ENCODE peak calls at places on chromosome 20, in five cellular contexts. T is choroid plexus epithelial cell, Z is mammary epithelial cell, V is SK-N-SH, B is uterus. J is an unnamed sample.

GRCh38 chr20:40481337-40481736 is 207.7 kb downstream of the MAFB start:
- DNase-seq in T (peak), Z (no peak), V (no peak), B (no peak), J (no peak)

GRCh38 chr20:227439-228105 is 514 bp downstream of the DEFB129 start:
- DNase-seq in T (no peak), Z (no peak), V (no peak), B (no peak), J (no peak)

GRCh38 chr20:49483706-49484101 is 1.2 kb upstream of the KCNB1 start:
- DNase-seq in T (no peak), Z (no peak), V (peak), B (no peak), J (no peak)

GRCh38 chr20:49956689-49957443 is 20.7 kb downstream of the RNF114 start:
- DNase-seq in T (no peak), Z (no peak), V (no peak), B (no peak), J (no peak)

GRCh38 chr20:15236812-15237211 is 899.4 kb upstream of the FLRT3 start:
- DNase-seq in T (peak), Z (peak), V (peak), B (no peak), J (no peak)

GRCh38 chr20:64003970-64004725 is 23.2 kb downstream of the PRPF6 start:
- DNase-seq in T (no peak), Z (no peak), V (no peak), B (no peak), J (no peak)

GRCh38 chr20:36703530-36703929 is 42.4 kb downstream of the NDRG3 start:
- DNase-seq in T (no peak), Z (no peak), V (no peak), B (no peak), J (no peak)

GRCh38 chr20:54468082-54468481 is 7.3 kb upstream of the DOK5 start:
- DNase-seq in T (no peak), Z (no peak), V (no peak), B (no peak), J (no peak)

GRCh38 chr20:13821876-13822275 is 37.0 kb downstream of the NDUFAF5 start:
- DNase-seq in T (peak), Z (peak), V (no peak), B (no peak), J (no peak)

GRCh38 chr20:18443841-18444240 is 23.0 kb downstream of the DZANK1 start:
- DNase-seq in T (peak), Z (no peak), V (peak), B (no peak), J (no peak)

GRCh38 chr20:409697-410559 is 1.8 kb downstream of the RBCK1 start:
- DNase-seq in T (no peak), Z (no peak), V (no peak), B (no peak), J (no peak)

GRCh38 chr20:50338479-50339195 is 148.0 kb downstream of the CEBPB start:
- DNase-seq in T (peak), Z (no peak), V (no peak), B (no peak), J (no peak)

GRCh38 chr20:34475979-34476736 is 40.1 kb upstream of the DYNLRB1 start:
- DNase-seq in T (peak), Z (no peak), V (peak), B (peak), J (peak)

GRCh38 chr20:57080796-57081195 is 185.6 kb downstream of the BMP7 start:
- DNase-seq in T (peak), Z (peak), V (no peak), B (no peak), J (no peak)

GRCh38 chr20:39607124-39607523 is 645.0 kb downstream of the DHX35 start:
- DNase-seq in T (peak), Z (peak), V (no peak), B (no peak), J (no peak)

GRCh38 chr20:51884561-51884960 is 82.2 kb upstream of the SALL4 start:
- DNase-seq in T (peak), Z (no peak), V (no peak), B (no peak), J (no peak)

GRCh38 chr20:20365593-20365992 is 2.3 kb upstream of the INSM1 start:
- DNase-seq in T (no peak), Z (no peak), V (no peak), B (no peak), J (no peak)

GRCh38 chr20:20366551-20366895 is 1.4 kb upstream of the INSM1 start:
- DNase-seq in T (no peak), Z (no peak), V (peak), B (no peak), J (no peak)

GRCh38 chr20:20364016-20364746 is 3.7 kb upstream of the INSM1 start:
- DNase-seq in T (no peak), Z (no peak), V (peak), B (no peak), J (no peak)

GRCh38 chr20:20363449-20364015 is 4.4 kb upstream of the INSM1 start:
- DNase-seq in T (no peak), Z (no peak), V (no peak), B (no peak), J (no peak)

GRCh38 chr20:20364747-20365558 is 3.0 kb upstream of the INSM1 start:
- DNase-seq in T (no peak), Z (no peak), V (no peak), B (no peak), J (no peak)
- H3K4me3 ChIP-seq in T (no peak), Z (no peak), V (no peak), B (no peak), J (no peak)

GRCh38 chr20:59932616-59933295 is 681 bp downstream of the SYCP2 start:
- DNase-seq in T (no peak), Z (no peak), V (peak), B (peak), J (peak)
- H3K4me3 ChIP-seq in T (no peak), Z (no peak), V (peak), B (no peak), J (peak)

GRCh38 chr20:46020515-46020914 is 8.5 kb upstream of the SLC12A5 start:
- DNase-seq in T (no peak), Z (no peak), V (no peak), B (no peak), J (no peak)

GRCh38 chr20:46021361-46022359 is 7.4 kb upstream of the SLC12A5 start:
- DNase-seq in T (no peak), Z (no peak), V (peak), B (no peak), J (no peak)

GRCh38 chr20:46014517-46015396 is 6.0 kb downstream of the MMP9 start:
- DNase-seq in T (no peak), Z (no peak), V (no peak), B (no peak), J (no peak)

GRCh38 chr20:46017272-46017671 is 8.6 kb downstream of the MMP9 start:
- DNase-seq in T (no peak), Z (no peak), V (no peak), B (no peak), J (no peak)

GRCh38 chr20:46018611-46019010 is 9.9 kb downstream of the MMP9 start:
- DNase-seq in T (no peak), Z (no peak), V (no peak), B (no peak), J (no peak)
- H3K4me3 ChIP-seq in T (no peak), Z (no peak), V (no peak), B (no peak), J (no peak)

DNA sequence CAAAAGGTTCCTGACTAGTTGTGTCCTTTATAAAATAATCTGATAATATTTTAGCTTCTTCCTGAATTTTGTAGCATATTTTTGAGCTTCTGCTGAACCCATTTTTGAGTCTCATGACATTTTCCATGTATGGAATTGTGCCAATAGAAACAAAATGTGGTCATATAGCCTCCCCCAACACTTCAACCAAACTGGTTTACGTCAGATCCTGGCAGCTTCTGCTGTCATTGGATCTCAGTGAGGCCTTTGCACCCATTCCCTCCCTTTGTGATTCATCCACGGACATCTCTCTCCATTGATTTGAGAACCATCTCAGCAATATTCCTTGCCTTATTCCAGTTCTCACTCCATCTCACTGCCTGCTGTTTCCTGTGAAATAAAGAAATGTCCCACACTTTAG is 166.0 kb upstream of the PROKR2 start:
- DNase-seq in T (peak), Z (no peak), V (no peak), B (no peak), J (peak)
- H3K4me3 ChIP-seq in T (no peak), Z (no peak), V (no peak), B (no peak), J (no peak)

DNA sequence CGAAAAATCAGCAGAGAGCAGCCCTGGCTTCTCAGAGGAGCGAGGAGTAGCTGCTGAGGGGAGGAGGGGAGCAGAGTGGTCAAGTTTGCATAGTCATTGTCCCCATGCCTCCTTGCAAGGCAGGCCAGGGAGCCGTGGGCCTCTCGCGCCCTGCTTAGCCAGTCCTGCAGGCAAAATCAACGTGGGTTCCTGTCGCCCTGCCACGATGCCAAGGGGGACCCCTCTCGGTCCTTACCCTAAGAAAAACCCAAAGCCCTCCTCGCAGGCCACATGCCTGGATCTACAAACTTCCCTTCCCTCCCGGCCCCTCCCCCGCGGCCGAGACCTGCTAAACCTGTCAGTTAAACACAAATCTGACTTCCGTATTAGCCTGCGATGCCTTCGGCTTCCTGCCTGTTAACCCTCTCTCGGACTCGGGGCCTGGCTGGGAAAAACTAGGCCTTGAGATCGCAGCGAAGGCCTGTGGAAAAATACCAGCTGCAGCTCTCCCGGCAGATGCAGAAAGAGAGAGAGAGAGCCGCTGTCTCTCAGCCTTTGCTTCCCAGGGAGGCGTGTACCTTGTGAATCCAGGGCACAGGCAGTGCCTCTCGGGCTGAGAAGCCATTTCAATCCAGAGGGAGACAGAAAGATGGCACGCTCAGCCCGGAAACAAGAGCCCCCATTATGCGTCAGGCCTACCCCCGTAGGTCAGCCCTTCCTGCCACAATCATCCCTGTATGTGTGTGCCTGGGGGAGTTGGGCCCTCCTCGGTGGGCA is 975 bp upstream of the ZMYND8 start:
- DNase-seq in T (peak), Z (peak), V (peak), B (peak), J (peak)
- H3K4me3 ChIP-seq in T (peak), Z (no peak), V (no peak), B (no peak), J (peak)

GRCh38 chr20:37901667-37902503 is 1.0 kb upstream of the VSTM2L start:
- DNase-seq in T (peak), Z (peak), V (peak), B (peak), J (peak)

GRCh38 chr20:37902504-37903313 is at the start of gene VSTM2L:
- DNase-seq in T (peak), Z (peak), V (peak), B (no peak), J (no peak)

GRCh38 chr20:37904008-37904675 is 1.2 kb downstream of the VSTM2L start:
- DNase-seq in T (no peak), Z (no peak), V (no peak), B (no peak), J (no peak)

GRCh38 chr20:37904845-37905244 is 1.9 kb downstream of the VSTM2L start:
- DNase-seq in T (no peak), Z (no peak), V (no peak), B (no peak), J (no peak)

DNA sequence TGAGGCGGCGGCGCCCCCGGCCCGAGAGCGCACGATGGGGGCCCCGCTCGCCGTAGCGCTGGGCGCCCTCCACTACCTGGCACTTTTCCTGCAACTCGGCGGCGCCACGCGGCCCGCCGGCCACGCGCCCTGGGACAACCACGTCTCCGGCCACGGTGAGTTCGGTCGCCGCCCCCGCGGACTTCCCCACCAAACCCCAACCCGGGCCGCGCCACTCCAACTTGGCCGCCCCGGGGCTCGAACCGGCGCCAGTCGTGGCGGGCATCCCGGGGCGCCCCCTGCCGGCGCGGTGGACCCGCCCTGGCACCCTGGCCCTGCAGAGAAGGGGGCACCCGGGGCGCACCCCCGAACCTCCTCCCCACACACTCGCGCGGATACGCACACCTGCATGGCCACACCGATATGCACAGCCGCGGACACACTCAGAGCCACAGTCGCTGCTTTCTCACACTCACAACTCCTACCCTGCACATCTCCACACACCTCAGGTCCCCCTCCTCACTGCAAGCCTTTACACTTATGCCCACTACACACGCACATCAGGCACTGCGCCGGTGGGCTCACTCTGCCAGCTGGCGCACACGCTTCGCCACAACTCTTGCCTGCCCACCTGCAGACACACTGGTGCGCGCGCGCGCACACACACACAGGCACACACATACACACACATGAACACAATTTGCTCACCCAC is 535 bp downstream of the VSTM2L start:
- DNase-seq in T (no peak), Z (no peak), V (peak), B (no peak), J (no peak)
- H3K4me3 ChIP-seq in T (peak), Z (peak), V (peak), B (no peak), J (peak)

GRCh38 chr20:6651016-6651415 is 116.5 kb upstream of the BMP2 start:
- DNase-seq in T (peak), Z (peak), V (no peak), B (peak), J (peak)

GRCh38 chr20:6651561-6651960 is 115.9 kb upstream of the BMP2 start:
- DNase-seq in T (no peak), Z (no peak), V (no peak), B (no peak), J (no peak)

GRCh38 chr20:6657111-6657510 is 110.4 kb upstream of the BMP2 start:
- DNase-seq in T (no peak), Z (no peak), V (no peak), B (no peak), J (no peak)

GRCh38 chr20:6657904-6658303 is 109.6 kb upstream of the BMP2 start:
- DNase-seq in T (no peak), Z (no peak), V (no peak), B (no peak), J (no peak)

GRCh38 chr20:6654490-6655247 is 112.8 kb upstream of the BMP2 start:
- DNase-seq in T (peak), Z (peak), V (no peak), B (no peak), J (no peak)
- H3K4me3 ChIP-seq in T (no peak), Z (peak), V (no peak), B (no peak), J (no peak)

DNA sequence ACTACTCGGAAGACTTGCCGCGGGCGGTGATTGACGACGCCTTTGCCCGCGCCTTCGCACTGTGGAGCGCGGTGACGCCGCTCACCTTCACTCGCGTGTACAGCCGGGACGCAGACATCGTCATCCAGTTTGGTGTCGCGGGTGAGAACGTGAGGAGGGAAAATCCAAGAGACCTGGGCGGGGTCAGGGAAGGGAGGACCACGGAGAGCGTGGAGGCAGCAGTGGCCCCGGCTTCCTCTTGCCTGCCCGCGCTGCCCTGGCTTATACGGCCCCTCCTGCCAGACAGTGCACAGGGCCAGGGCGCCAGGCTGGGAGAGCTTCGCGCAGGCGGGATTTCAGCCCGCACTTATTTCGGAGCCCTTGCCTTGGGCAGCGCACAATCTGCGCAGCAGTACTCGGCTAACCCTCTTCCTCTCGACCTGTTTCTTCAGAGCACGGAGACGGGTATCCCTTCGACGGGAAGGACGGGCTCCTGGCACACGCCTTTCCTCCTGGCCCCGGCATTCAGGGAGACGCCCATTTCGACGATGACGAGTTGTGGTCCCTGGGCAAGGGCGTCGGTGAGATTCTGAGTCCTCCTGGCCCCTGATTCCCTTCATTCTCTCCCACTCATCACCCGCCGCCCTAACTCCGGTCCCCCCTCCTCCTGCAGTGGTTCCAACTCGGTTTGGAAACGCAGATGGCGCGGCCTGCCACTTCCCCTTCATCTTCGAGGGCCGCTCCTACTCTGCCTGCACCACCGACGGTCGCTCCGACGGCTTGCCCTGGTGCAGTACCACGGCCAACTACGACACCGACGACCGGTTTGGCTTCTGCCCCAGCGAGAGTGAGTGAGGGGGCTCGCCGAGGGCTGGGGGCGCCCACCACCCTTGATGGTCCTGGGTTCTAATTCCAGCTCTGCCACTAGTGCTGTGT is 2.0 kb downstream of the MMP9 start:
- DNase-seq in T (no peak), Z (no peak), V (peak), B (no peak), J (no peak)
- H3K4me3 ChIP-seq in T (no peak), Z (peak), V (peak), B (no peak), J (no peak)

DNA sequence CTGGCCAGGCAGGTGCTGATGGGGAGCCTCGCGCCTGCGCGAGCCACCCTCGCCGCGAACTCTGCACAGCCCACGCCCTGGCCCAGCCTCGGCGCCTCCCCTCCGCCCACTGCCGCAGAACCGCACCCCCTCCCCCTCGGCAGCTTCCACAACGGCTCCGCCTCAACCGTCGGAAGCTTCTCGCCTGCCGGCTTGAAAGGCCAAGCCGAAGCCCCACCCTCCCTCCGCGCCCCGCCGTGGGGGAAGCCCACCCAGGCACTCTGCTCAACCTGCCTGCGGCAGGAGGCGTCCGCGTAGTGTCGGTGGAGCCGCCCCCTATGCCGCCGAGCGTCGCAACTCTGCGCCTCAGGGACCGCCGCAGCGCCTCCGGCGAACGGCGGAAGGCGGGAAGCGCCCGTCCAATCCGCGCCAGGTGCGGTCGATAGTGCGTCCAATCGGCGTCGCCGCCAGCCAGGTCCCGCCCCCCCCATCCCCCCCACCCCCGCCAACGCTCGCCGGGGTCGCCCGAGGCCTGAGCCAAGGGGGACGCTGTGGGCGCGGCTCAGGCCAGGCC is at the start of gene SYCP2:
- DNase-seq in T (peak), Z (peak), V (peak), B (peak), J (peak)
- H3K4me3 ChIP-seq in T (peak), Z (peak), V (peak), B (peak), J (peak)

GRCh38 chr20:35619196-35620095 is 3.8 kb downstream of the SPAG4 start:
- DNase-seq in T (peak), Z (peak), V (peak), B (peak), J (peak)

GRCh38 chr20:35618372-35619131 is 2.9 kb downstream of the SPAG4 start:
- DNase-seq in T (peak), Z (peak), V (peak), B (no peak), J (no peak)

GRCh38 chr20:35617397-35618031 is 1.9 kb downstream of the SPAG4 start:
- DNase-seq in T (peak), Z (peak), V (peak), B (peak), J (peak)

GRCh38 chr20:35616465-35617396 is 1.1 kb downstream of the SPAG4 start:
- DNase-seq in T (peak), Z (peak), V (peak), B (peak), J (peak)

GRCh38 chr20:35618032-35618371 is 2.4 kb downstream of the SPAG4 start:
- DNase-seq in T (no peak), Z (no peak), V (no peak), B (no peak), J (no peak)
- H3K4me3 ChIP-seq in T (peak), Z (peak), V (peak), B (no peak), J (peak)